ENCODE peak calls at places on chromosome X, in four cellular contexts. I is natural killer cell, W is tibial artery, L is BJ. R is an unnamed sample.

GRCh38 chrX:38045697-38046096 is 39.3 kb downstream of the SYTL5 start:
- DNase-seq in I (no peak), W (no peak), L (no peak), R (no peak)

GRCh38 chrX:87516716-87517115 is 886 bp upstream of the KLHL4 start:
- DNase-seq in I (no peak), W (no peak), L (no peak), R (peak; percentile 73)

GRCh38 chrX:10612215-10612614 is 8.2 kb downstream of the MID1 start:
- DNase-seq in I (no peak), W (no peak), L (peak; percentile 31), R (peak; percentile 72)

GRCh38 chrX:153487590-153488071 is 7.1 kb upstream of the BGN start:
- DNase-seq in I (no peak), W (peak; percentile 93), L (no peak), R (no peak)

GRCh38 chrX:11429543-11430085 is 136.4 kb downstream of the AMELX start:
- DNase-seq in I (no peak), W (no peak), L (no peak), R (no peak)

GRCh38 chrX:123219916-123220315 is 35.8 kb downstream of the GRIA3 start:
- DNase-seq in I (no peak), W (no peak), L (no peak), R (no peak)

GRCh38 chrX:77937291-77937690 is 26.8 kb downstream of the ATP7A start:
- DNase-seq in I (no peak), W (no peak), L (no peak), R (peak; percentile 48)

GRCh38 chrX:40168183-40169015 is 70.6 kb upstream of the BCOR start:
- DNase-seq in I (no peak), W (no peak), L (no peak), R (no peak)

GRCh38 chrX:123206222-123206621 is 22.1 kb downstream of the GRIA3 start:
- DNase-seq in I (no peak), W (no peak), L (no peak), R (no peak)

GRCh38 chrX:9519546-9520210 is 54.8 kb downstream of the TBL1X start:
- DNase-seq in I (no peak), W (no peak), L (no peak), R (no peak)

GRCh38 chrX:47628980-47629379 is 750 bp downstream of the CFP start:
- DNase-seq in I (no peak), W (no peak), L (no peak), R (no peak)

GRCh38 chrX:120228187-120228908 is 22.3 kb upstream of the ZBTB33 start:
- DNase-seq in I (no peak), W (no peak), L (no peak), R (no peak)

GRCh38 chrX:63784902-63785692 is at the start of gene ARHGEF9:
- DNase-seq in I (peak; percentile 15), W (peak; percentile 60), L (no peak), R (no peak)